ENCODE peak calls at places on chromosome 4, in eight cellular contexts. X is lower lobe of right lung; I is CD4-positive, alpha-beta memory T cell; T is stomach; J is mammary epithelial cell; N is neural progenitor cell; W is right cardiac atrium; G is upper lobe of right lung. E is an unnamed sample.

GRCh38 chr4:140047017-140047640 is 106.9 kb downstream of the MAML3 start:
- DNase-seq in X (no peak), I (no peak), T (peak), J (no peak), N (peak), W (peak), G (no peak), E (no peak)

GRCh38 chr4:6699903-6700302 is 6.2 kb downstream of the S100P start:
- DNase-seq in X (no peak), I (no peak), T (no peak), J (no peak), N (no peak), W (no peak), G (no peak), E (no peak)

GRCh38 chr4:176307591-176307920 is 12.2 kb upstream of the SPCS3 start:
- DNase-seq in X (no peak), I (no peak), T (no peak), J (no peak), N (no peak), W (no peak), G (no peak), E (no peak)

GRCh38 chr4:185469539-185470154 is 1.9 kb downstream of the CCDC110 start:
- DNase-seq in X (no peak), I (peak), T (no peak), J (no peak), N (no peak), W (peak), G (no peak), E (no peak)

GRCh38 chr4:110483516-110483915 is 7.6 kb downstream of the ENPEP start:
- DNase-seq in X (no peak), I (no peak), T (no peak), J (no peak), N (no peak), W (no peak), G (no peak), E (no peak)

GRCh38 chr4:40826821-40827220 is 77.1 kb downstream of the NSUN7 start:
- DNase-seq in X (no peak), I (no peak), T (no peak), J (no peak), N (no peak), W (no peak), G (no peak), E (no peak)

GRCh38 chr4:53804719-53805118 is 213.4 kb upstream of the LNX1 start:
- DNase-seq in X (peak), I (no peak), T (peak), J (peak), N (peak), W (peak), G (peak), E (no peak)

GRCh38 chr4:121088867-121089266 is 16.5 kb upstream of the NDNF start:
- DNase-seq in X (no peak), I (no peak), T (no peak), J (no peak), N (no peak), W (no peak), G (no peak), E (no peak)

GRCh38 chr4:7266525-7267292 is 74.4 kb downstream of the SORCS2 start:
- DNase-seq in X (no peak), I (no peak), T (no peak), J (peak), N (no peak), W (no peak), G (no peak), E (peak)

GRCh38 chr4:71570492-71570891 is 213.4 kb downstream of the GC start:
- DNase-seq in X (no peak), I (no peak), T (no peak), J (no peak), N (no peak), W (no peak), G (no peak), E (no peak)

GRCh38 chr4:27112587-27112986 is 251.9 kb downstream of the STIM2 start:
- DNase-seq in X (no peak), I (no peak), T (no peak), J (no peak), N (no peak), W (no peak), G (no peak), E (no peak)

GRCh38 chr4:53123171-53123570 is 242.7 kb downstream of the SCFD2 start:
- DNase-seq in X (no peak), I (no peak), T (no peak), J (no peak), N (no peak), W (no peak), G (no peak), E (no peak)

GRCh38 chr4:110184124-110184790 is 14.2 kb downstream of the ELOVL6 start:
- DNase-seq in X (no peak), I (no peak), T (no peak), J (peak), N (peak), W (no peak), G (no peak), E (no peak)

GRCh38 chr4:55636622-55636999 is 513 bp upstream of the NMU start:
- DNase-seq in X (no peak), I (no peak), T (no peak), J (no peak), N (peak), W (no peak), G (no peak), E (no peak)

GRCh38 chr4:10348241-10348640 is 109.0 kb downstream of the ZNF518B start:
- DNase-seq in X (no peak), I (no peak), T (no peak), J (no peak), N (no peak), W (no peak), G (no peak), E (no peak)

GRCh38 chr4:164210377-164210776 is 543.6 kb upstream of the SMIM31 start:
- DNase-seq in X (no peak), I (no peak), T (no peak), J (no peak), N (no peak), W (no peak), G (no peak), E (no peak)

GRCh38 chr4:138948918-138949317 is 66.7 kb upstream of the NOCT start:
- DNase-seq in X (no peak), I (no peak), T (no peak), J (peak), N (no peak), W (no peak), G (no peak), E (no peak)

GRCh38 chr4:108519208-108519833 is 101.1 kb upstream of the RPL34 start:
- DNase-seq in X (no peak), I (no peak), T (no peak), J (no peak), N (no peak), W (no peak), G (no peak), E (no peak)

GRCh38 chr4:158209825-158210807 is at the start of gene TMEM144:
- DNase-seq in X (peak), I (no peak), T (peak), J (peak), N (peak), W (peak), G (peak), E (peak)

GRCh38 chr4:169723207-169723606 is 34.5 kb downstream of the HPF1 start:
- DNase-seq in X (no peak), I (no peak), T (no peak), J (no peak), N (peak), W (no peak), G (no peak), E (no peak)

GRCh38 chr4:114597410-114598115 is 1.0 kb upstream of the UGT8 start:
- DNase-seq in X (no peak), I (no peak), T (peak), J (no peak), N (peak), W (no peak), G (no peak), E (no peak)

GRCh38 chr4:119692001-119692400 is 63.4 kb upstream of the PDE5A start:
- DNase-seq in X (no peak), I (no peak), T (no peak), J (peak), N (no peak), W (peak), G (no peak), E (no peak)

GRCh38 chr4:159765402-159765801 is 662.5 kb downstream of the RAPGEF2 start:
- DNase-seq in X (no peak), I (no peak), T (no peak), J (peak), N (no peak), W (no peak), G (no peak), E (no peak)

GRCh38 chr4:83362492-83363329 is 28.1 kb upstream of the HPSE start:
- DNase-seq in X (no peak), I (no peak), T (no peak), J (peak), N (no peak), W (no peak), G (no peak), E (no peak)

GRCh38 chr4:53788011-53788410 is 196.7 kb upstream of the LNX1 start:
- DNase-seq in X (no peak), I (no peak), T (no peak), J (no peak), N (no peak), W (no peak), G (no peak), E (no peak)

GRCh38 chr4:163395758-163396157 is 52.1 kb downstream of the NPY5R start:
- DNase-seq in X (no peak), I (no peak), T (no peak), J (peak), N (no peak), W (no peak), G (no peak), E (no peak)

GRCh38 chr4:85243857-85244256 is 231.1 kb upstream of the ARHGAP24 start:
- DNase-seq in X (no peak), I (no peak), T (no peak), J (peak), N (peak), W (no peak), G (no peak), E (no peak)

GRCh38 chr4:188328966-188329365 is 189.7 kb downstream of the TRIML1 start:
- DNase-seq in X (no peak), I (no peak), T (no peak), J (no peak), N (no peak), W (no peak), G (no peak), E (no peak)

GRCh38 chr4:26105815-26106699 is 192.0 kb downstream of the SMIM20 start:
- DNase-seq in X (no peak), I (no peak), T (no peak), J (peak), N (no peak), W (no peak), G (no peak), E (no peak)

DNA sequence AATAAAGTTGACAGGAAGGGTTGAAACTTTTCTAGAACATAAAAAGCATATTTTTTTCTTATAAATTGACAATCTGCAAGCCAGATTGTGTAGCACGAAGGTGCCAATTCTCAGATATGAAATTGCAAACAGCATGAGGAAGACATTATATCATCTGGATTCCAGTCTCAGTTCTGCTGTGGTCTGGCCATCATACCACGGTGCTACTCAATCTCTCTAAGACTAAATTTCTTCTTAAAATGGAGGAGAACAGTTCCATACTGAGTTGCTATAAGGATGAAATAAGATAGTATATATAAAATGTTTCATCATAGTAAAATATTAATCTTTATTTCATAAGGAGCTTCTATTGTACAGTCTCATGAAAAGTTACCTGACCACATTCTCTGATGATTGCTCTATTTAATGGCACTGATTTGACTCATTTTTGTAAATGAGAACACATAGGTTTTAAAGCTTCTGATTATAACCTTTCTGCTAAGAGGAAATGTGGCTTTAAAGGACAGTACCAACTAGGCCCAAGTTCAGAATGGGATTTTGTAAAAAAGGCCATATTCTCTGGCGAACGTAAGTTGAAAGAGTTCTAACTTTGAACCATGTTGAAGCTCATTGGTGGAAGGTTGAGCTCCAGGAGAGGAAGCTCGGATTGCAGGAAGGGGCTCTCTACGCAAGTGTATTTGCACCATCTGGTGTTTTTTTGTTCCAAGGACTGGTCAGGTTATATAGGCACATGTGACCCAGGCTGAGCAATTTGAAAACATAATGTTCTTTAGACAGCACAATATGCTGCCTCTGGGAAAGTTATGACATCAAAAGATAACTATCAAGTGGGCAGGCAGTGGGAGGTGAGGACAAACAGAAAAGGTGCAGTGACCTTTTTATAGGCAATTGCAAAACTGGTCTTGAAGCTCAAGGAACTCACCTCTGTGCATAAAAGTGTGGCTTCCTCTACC is 128.1 kb downstream of the SHROOM3 start:
- DNase-seq in X (no peak), I (no peak), T (no peak), J (peak), N (no peak), W (no peak), G (no peak), E (no peak)
- H3K27ac ChIP-seq in X (no peak), I (no peak), T (peak), J (no peak), N (no peak), W (no peak), G (no peak), E (peak)

GRCh38 chr4:152850377-152850776 is 70.6 kb downstream of the ARFIP1 start:
- DNase-seq in X (peak), I (no peak), T (no peak), J (peak), N (peak), W (peak), G (peak), E (no peak)
- H3K27ac ChIP-seq in X (peak), I (no peak), T (no peak), J (peak), N (peak), W (no peak), G (peak), E (peak)

GRCh38 chr4:987689-988513 is 1.1 kb downstream of the IDUA start:
- DNase-seq in X (no peak), I (no peak), T (no peak), J (no peak), N (no peak), W (peak), G (no peak), E (no peak)
- H3K27ac ChIP-seq in X (peak), I (peak), T (peak), J (no peak), N (no peak), W (no peak), G (no peak), E (peak)

GRCh38 chr4:1057403-1057745 is 45.9 kb downstream of the FGFRL1 start:
- DNase-seq in X (no peak), I (no peak), T (no peak), J (no peak), N (no peak), W (no peak), G (peak), E (no peak)

GRCh38 chr4:1058198-1058996 is 47.0 kb downstream of the FGFRL1 start:
- DNase-seq in X (no peak), I (no peak), T (peak), J (no peak), N (no peak), W (no peak), G (peak), E (peak)

GRCh38 chr4:1058997-1059665 is 47.7 kb downstream of the FGFRL1 start:
- DNase-seq in X (no peak), I (no peak), T (no peak), J (no peak), N (no peak), W (no peak), G (peak), E (no peak)

GRCh38 chr4:1055721-1056590 is 44.5 kb downstream of the FGFRL1 start:
- DNase-seq in X (no peak), I (peak), T (peak), J (no peak), N (peak), W (peak), G (peak), E (peak)

DNA sequence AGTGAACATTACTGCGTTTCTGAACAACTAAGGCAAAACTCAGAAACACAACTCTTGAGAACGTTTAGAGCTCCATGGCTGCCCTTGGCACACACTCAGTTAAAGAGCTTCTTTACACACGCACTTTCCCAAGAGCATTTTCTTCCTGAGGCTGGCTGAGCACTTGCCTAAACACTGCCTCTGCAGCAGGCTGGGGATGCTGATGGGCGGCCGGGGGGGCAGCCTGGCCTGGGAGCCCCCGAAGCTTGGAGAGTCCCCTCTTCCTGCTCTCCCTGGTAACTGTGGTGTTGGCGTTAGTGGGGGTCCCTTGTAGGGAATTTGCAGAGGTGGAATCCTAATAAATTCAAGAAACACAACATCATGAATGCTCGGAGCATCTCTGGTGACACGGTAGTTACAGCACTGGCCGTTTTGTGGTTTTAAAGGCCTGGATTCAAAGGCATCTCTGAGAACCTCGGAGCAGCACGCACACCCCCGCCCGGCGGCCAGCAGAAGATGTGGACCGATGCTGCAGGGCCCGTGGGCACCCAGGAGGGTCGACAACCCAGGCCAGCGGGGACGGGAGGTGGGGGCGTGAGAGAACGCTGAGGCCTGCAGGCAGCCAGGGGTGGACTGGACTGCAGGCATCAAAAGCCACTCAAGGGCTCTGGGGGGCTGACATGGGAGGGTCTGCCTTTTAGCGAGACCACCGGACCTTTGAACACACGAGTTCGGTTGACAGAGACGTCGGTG is 45.4 kb downstream of the FGFRL1 start:
- DNase-seq in X (no peak), I (no peak), T (no peak), J (no peak), N (no peak), W (no peak), G (peak), E (peak)
- H3K27ac ChIP-seq in X (no peak), I (no peak), T (no peak), J (no peak), N (no peak), W (no peak), G (no peak), E (no peak)

GRCh38 chr4:42626629-42627028 is 30.3 kb downstream of the ATP8A1 start:
- DNase-seq in X (no peak), I (no peak), T (no peak), J (no peak), N (no peak), W (no peak), G (no peak), E (no peak)
- H3K27ac ChIP-seq in X (no peak), I (no peak), T (no peak), J (no peak), N (no peak), W (no peak), G (no peak), E (no peak)

GRCh38 chr4:8270912-8271815 is 1.6 kb downstream of the HTRA3 start:
- DNase-seq in X (no peak), I (no peak), T (no peak), J (no peak), N (no peak), W (peak), G (no peak), E (no peak)
- H3K27ac ChIP-seq in X (peak), I (no peak), T (peak), J (no peak), N (no peak), W (no peak), G (no peak), E (no peak)

GRCh38 chr4:186707574-186707973 is 16.1 kb downstream of the FAT1 start:
- DNase-seq in X (no peak), I (no peak), T (no peak), J (no peak), N (no peak), W (no peak), G (no peak), E (no peak)

GRCh38 chr4:186709509-186709908 is 14.1 kb downstream of the FAT1 start:
- DNase-seq in X (no peak), I (no peak), T (no peak), J (no peak), N (no peak), W (peak), G (no peak), E (no peak)

GRCh38 chr4:186708554-186708953 is 15.1 kb downstream of the FAT1 start:
- DNase-seq in X (no peak), I (no peak), T (no peak), J (no peak), N (no peak), W (no peak), G (no peak), E (no peak)

GRCh38 chr4:186710521-186711119 is 13.0 kb downstream of the FAT1 start:
- DNase-seq in X (no peak), I (no peak), T (no peak), J (no peak), N (no peak), W (no peak), G (no peak), E (no peak)

DNA sequence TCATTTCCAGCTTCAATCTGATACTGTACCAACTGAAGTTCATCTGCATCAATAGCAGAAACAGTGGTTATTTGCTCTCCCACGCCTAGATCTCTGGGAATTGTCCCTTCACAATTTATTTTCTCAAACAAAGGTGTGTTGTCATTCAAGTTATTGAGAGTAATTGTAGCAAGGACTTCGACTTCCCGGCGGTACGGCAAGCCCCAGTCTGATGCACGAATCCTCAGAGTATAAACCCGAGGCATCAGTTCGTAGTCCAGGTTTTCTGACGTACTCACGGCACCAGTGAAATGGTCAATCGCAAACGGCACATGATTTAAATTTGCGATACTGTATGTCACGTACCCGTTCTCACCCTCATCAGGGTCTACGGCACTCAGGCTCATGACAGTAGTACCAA is 15.7 kb downstream of the FAT1 start:
- DNase-seq in X (no peak), I (no peak), T (no peak), J (no peak), N (no peak), W (no peak), G (no peak), E (no peak)
- H3K27ac ChIP-seq in X (no peak), I (no peak), T (no peak), J (no peak), N (no peak), W (peak), G (no peak), E (no peak)

GRCh38 chr4:150828159-150828558 is 186.9 kb downstream of the LRBA start:
- DNase-seq in X (no peak), I (peak), T (no peak), J (no peak), N (no peak), W (no peak), G (no peak), E (no peak)
- H3K27ac ChIP-seq in X (no peak), I (peak), T (no peak), J (no peak), N (no peak), W (no peak), G (no peak), E (no peak)

DNA sequence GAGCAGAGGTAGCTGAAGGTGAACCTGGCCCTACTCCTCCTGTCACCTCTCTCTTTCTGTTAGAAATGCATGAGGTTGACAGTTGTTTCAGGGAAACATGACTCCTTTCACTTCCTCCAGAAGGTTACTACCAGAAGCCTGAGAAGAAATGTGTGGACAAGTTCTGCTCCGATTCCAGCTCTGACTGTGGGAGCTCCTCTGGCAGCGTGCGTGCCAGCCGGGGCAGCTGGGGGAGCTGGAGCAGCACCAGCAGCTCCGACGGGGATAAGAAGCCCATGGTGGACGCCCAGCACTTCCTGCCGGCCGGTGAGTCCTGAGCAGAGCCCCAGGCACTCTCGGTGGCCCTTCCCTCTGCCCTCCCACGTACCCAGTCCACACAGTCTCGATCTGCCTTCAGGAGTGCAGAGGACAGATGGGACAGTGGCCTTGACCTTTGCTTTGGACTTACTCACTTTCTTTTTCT is 61.3 kb upstream of the TLR2 start:
- DNase-seq in X (no peak), I (no peak), T (no peak), J (no peak), N (no peak), W (peak), G (no peak), E (no peak)
- H3K27ac ChIP-seq in X (no peak), I (no peak), T (no peak), J (no peak), N (no peak), W (no peak), G (no peak), E (no peak)